ENCODE peak calls at places on chromosomes 4 and X, in ten cellular contexts. One of them, this sample, is unnamed.

GRCh38 chr4:8281519-8282133 is 12.1 kb downstream of the HTRA3 start:
- DNase-seq in CD8-positive, alpha-beta T cell: no peak
- DNase-seq in heart right ventricle: peak; percentile 85
- DNase-seq in AG04449: peak; percentile 23
- DNase-seq in OCI-LY7: no peak
- DNase-seq in right atrium auricular region: peak; percentile 86
- DNase-seq in A549: no peak
- DNase-seq in HFFc6: peak; percentile 43
- DNase-seq in Caco-2: no peak
- DNase-seq in endothelial cell of umbilical vein: no peak
- DNase-seq in this sample: no peak

GRCh38 chr4:6204871-6205583 is 4.7 kb upstream of the JAKMIP1 start:
- DNase-seq in CD8-positive, alpha-beta T cell: no peak
- DNase-seq in heart right ventricle: no peak
- DNase-seq in AG04449: no peak
- DNase-seq in OCI-LY7: no peak
- DNase-seq in right atrium auricular region: no peak
- DNase-seq in A549: no peak
- DNase-seq in HFFc6: no peak
- DNase-seq in Caco-2: no peak
- DNase-seq in endothelial cell of umbilical vein: no peak
- DNase-seq in this sample: no peak

GRCh38 chr4:78254893-78255292 is 197.8 kb downstream of the FRAS1 start:
- DNase-seq in CD8-positive, alpha-beta T cell: no peak
- DNase-seq in heart right ventricle: no peak
- DNase-seq in AG04449: no peak
- DNase-seq in OCI-LY7: no peak
- DNase-seq in right atrium auricular region: no peak
- DNase-seq in A549: no peak
- DNase-seq in HFFc6: no peak
- DNase-seq in Caco-2: no peak
- DNase-seq in endothelial cell of umbilical vein: no peak
- DNase-seq in this sample: no peak

GRCh38 chr4:155403886-155404285 is 27.1 kb upstream of the MAP9 start:
- DNase-seq in CD8-positive, alpha-beta T cell: no peak
- DNase-seq in heart right ventricle: no peak
- DNase-seq in AG04449: no peak
- DNase-seq in OCI-LY7: no peak
- DNase-seq in right atrium auricular region: no peak
- DNase-seq in A549: peak; percentile 6
- DNase-seq in HFFc6: peak; percentile 62
- DNase-seq in Caco-2: peak; percentile 20
- DNase-seq in endothelial cell of umbilical vein: peak; percentile 67
- DNase-seq in this sample: no peak

GRCh38 chrX:39988496-39988895 is 109.3 kb downstream of the BCOR start:
- DNase-seq in CD8-positive, alpha-beta T cell: no peak
- DNase-seq in heart right ventricle: no peak
- DNase-seq in AG04449: no peak
- DNase-seq in OCI-LY7: no peak
- DNase-seq in right atrium auricular region: no peak
- DNase-seq in A549: no peak
- DNase-seq in HFFc6: no peak
- DNase-seq in Caco-2: no peak
- DNase-seq in endothelial cell of umbilical vein: no peak
- DNase-seq in this sample: no peak

GRCh38 chr4:37540486-37540885 is 145.7 kb downstream of the RELL1 start:
- DNase-seq in CD8-positive, alpha-beta T cell: no peak
- DNase-seq in heart right ventricle: no peak
- DNase-seq in AG04449: no peak
- DNase-seq in OCI-LY7: no peak
- DNase-seq in right atrium auricular region: no peak
- DNase-seq in A549: no peak
- DNase-seq in HFFc6: no peak
- DNase-seq in Caco-2: no peak
- DNase-seq in endothelial cell of umbilical vein: no peak
- DNase-seq in this sample: no peak

GRCh38 chr4:41881931-41882621 is 53.2 kb upstream of the TMEM33 start:
- DNase-seq in CD8-positive, alpha-beta T cell: no peak
- DNase-seq in heart right ventricle: no peak
- DNase-seq in AG04449: no peak
- DNase-seq in OCI-LY7: no peak
- DNase-seq in right atrium auricular region: no peak
- DNase-seq in A549: no peak
- DNase-seq in HFFc6: no peak
- DNase-seq in Caco-2: no peak
- DNase-seq in endothelial cell of umbilical vein: no peak
- DNase-seq in this sample: no peak

GRCh38 chr4:61442936-61443335 is 242.8 kb downstream of the ADGRL3 start:
- DNase-seq in CD8-positive, alpha-beta T cell: no peak
- DNase-seq in heart right ventricle: no peak
- DNase-seq in AG04449: no peak
- DNase-seq in OCI-LY7: no peak
- DNase-seq in right atrium auricular region: no peak
- DNase-seq in A549: no peak
- DNase-seq in HFFc6: no peak
- DNase-seq in Caco-2: no peak
- DNase-seq in endothelial cell of umbilical vein: no peak
- DNase-seq in this sample: no peak

GRCh38 chr4:142045996-142046395 is 409.6 kb downstream of the IL15 start:
- DNase-seq in CD8-positive, alpha-beta T cell: no peak
- DNase-seq in heart right ventricle: no peak
- DNase-seq in AG04449: no peak
- DNase-seq in OCI-LY7: no peak
- DNase-seq in right atrium auricular region: no peak
- DNase-seq in A549: no peak
- DNase-seq in HFFc6: no peak
- DNase-seq in Caco-2: no peak
- DNase-seq in endothelial cell of umbilical vein: no peak
- DNase-seq in this sample: no peak

GRCh38 chr4:114807759-114808404 is 209.3 kb downstream of the UGT8 start:
- DNase-seq in CD8-positive, alpha-beta T cell: no peak
- DNase-seq in heart right ventricle: no peak
- DNase-seq in AG04449: no peak
- DNase-seq in OCI-LY7: peak; percentile 55
- DNase-seq in right atrium auricular region: no peak
- DNase-seq in A549: peak; percentile 4
- DNase-seq in HFFc6: no peak
- DNase-seq in Caco-2: peak; percentile 66
- DNase-seq in endothelial cell of umbilical vein: peak; percentile 38
- DNase-seq in this sample: peak; percentile 43

GRCh38 chr4:109683621-109684253 is 19.5 kb downstream of the CASP6 start:
- DNase-seq in CD8-positive, alpha-beta T cell: no peak
- DNase-seq in heart right ventricle: no peak
- DNase-seq in AG04449: no peak
- DNase-seq in OCI-LY7: no peak
- DNase-seq in right atrium auricular region: no peak
- DNase-seq in A549: no peak
- DNase-seq in HFFc6: no peak
- DNase-seq in Caco-2: no peak
- DNase-seq in endothelial cell of umbilical vein: no peak
- DNase-seq in this sample: no peak

GRCh38 chrX:85544609-85545008 is 165.1 kb upstream of the POF1B start:
- DNase-seq in CD8-positive, alpha-beta T cell: no peak
- DNase-seq in heart right ventricle: no peak
- DNase-seq in AG04449: no peak
- DNase-seq in OCI-LY7: no peak
- DNase-seq in right atrium auricular region: no peak
- DNase-seq in A549: no peak
- DNase-seq in HFFc6: no peak
- DNase-seq in Caco-2: no peak
- DNase-seq in endothelial cell of umbilical vein: no peak
- DNase-seq in this sample: no peak

GRCh38 chr4:21009956-21010355 is 309.7 kb downstream of the PACRGL start:
- DNase-seq in CD8-positive, alpha-beta T cell: no peak
- DNase-seq in heart right ventricle: no peak
- DNase-seq in AG04449: no peak
- DNase-seq in OCI-LY7: no peak
- DNase-seq in right atrium auricular region: no peak
- DNase-seq in A549: no peak
- DNase-seq in HFFc6: no peak
- DNase-seq in Caco-2: no peak
- DNase-seq in endothelial cell of umbilical vein: no peak
- DNase-seq in this sample: no peak
- TF ChIP-seq CTCF in CD8-positive, alpha-beta T cell: no peak
- TF ChIP-seq CTCF in heart right ventricle: no peak
- TF ChIP-seq CTCF in AG04449: no peak
- TF ChIP-seq CTCF in OCI-LY7: no peak
- TF ChIP-seq CTCF in right atrium auricular region: no peak
- TF ChIP-seq CTCF in A549: no peak
- TF ChIP-seq CTCF in HFFc6: no peak
- TF ChIP-seq CTCF in Caco-2: no peak
- TF ChIP-seq CTCF in endothelial cell of umbilical vein: no peak
- TF ChIP-seq CTCF in this sample: no peak

DNA sequence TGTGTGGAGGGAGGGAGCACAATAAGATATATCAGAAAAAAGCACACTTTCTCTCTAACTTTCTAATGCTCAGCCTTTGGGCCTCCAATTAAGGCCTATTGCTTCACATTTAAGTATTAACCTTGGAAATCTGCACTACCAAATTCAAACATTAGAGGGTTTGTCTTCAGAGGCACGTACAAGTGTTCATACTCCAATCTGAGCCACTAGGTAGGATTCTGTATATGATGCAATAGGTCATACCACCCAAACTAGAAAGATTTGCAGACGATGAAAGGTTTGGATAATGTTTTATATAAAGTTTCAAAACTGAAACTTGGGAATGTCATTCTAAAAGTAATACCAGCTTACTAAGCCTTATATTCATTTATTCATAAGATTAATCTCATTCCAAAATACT is 106.4 kb downstream of the MID1 start:
- DNase-seq in CD8-positive, alpha-beta T cell: no peak
- DNase-seq in heart right ventricle: no peak
- DNase-seq in AG04449: no peak
- DNase-seq in OCI-LY7: no peak
- DNase-seq in right atrium auricular region: no peak
- DNase-seq in A549: no peak
- DNase-seq in HFFc6: no peak
- DNase-seq in Caco-2: no peak
- DNase-seq in endothelial cell of umbilical vein: no peak
- DNase-seq in this sample: no peak
- TF ChIP-seq CTCF in CD8-positive, alpha-beta T cell: no peak
- TF ChIP-seq CTCF in heart right ventricle: no peak
- TF ChIP-seq CTCF in AG04449: no peak
- TF ChIP-seq CTCF in OCI-LY7: no peak
- TF ChIP-seq CTCF in right atrium auricular region: no peak
- TF ChIP-seq CTCF in A549: no peak
- TF ChIP-seq CTCF in HFFc6: no peak
- TF ChIP-seq CTCF in Caco-2: no peak
- TF ChIP-seq CTCF in endothelial cell of umbilical vein: no peak
- TF ChIP-seq CTCF in this sample: no peak

DNA sequence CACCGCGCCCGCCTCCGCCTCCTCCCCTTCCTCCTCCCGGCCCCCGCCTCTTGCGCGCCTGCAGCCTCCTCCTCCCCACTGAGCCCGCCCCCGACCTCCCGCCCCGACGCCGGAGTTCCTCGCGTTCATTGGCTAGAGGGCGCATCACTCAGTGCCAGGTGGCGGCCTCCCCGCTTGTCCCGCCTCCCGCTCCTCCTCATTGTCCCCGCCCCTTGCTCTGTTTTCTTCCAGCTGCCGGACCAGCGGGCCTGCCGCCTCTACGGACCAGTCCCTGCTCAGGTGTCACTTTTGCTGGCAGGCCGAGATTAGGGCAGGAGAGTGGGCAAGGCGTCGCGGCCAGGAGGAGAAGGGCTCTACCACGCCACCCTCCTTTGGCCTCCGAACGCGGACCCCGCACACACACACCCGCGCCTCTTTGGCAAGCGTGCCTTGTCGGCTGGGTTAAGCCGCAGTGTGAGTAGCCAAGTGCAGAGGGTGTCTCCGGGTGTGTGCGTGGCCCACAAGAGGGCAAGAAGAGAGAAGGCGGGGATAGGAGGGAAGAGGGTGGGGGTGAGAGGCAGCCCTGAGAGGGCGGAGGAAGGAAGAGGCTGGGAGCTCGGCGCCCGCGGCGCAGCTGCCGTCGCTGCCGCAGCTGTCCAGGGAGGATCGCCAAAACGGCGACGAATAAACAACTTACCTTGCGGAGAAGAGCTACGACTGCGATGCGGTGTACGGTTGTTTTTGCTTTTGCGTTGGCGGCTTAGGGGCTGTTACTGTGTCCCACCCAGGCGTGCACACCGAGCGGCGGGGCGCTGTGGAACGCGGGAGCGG is 436 bp upstream of the PPP3CA start:
- DNase-seq in CD8-positive, alpha-beta T cell: peak; percentile 100
- DNase-seq in heart right ventricle: peak; percentile 100
- DNase-seq in AG04449: peak; percentile 80
- DNase-seq in OCI-LY7: peak; percentile 95
- DNase-seq in right atrium auricular region: peak; percentile 98
- DNase-seq in A549: peak; percentile 77
- DNase-seq in HFFc6: peak; percentile 98
- DNase-seq in Caco-2: peak; percentile 98
- DNase-seq in endothelial cell of umbilical vein: peak; percentile 98
- DNase-seq in this sample: peak; percentile 99
- TF ChIP-seq CTCF in CD8-positive, alpha-beta T cell: no peak
- TF ChIP-seq CTCF in heart right ventricle: no peak
- TF ChIP-seq CTCF in AG04449: peak; percentile 28
- TF ChIP-seq CTCF in OCI-LY7: peak; percentile 40
- TF ChIP-seq CTCF in right atrium auricular region: peak; percentile 26
- TF ChIP-seq CTCF in A549: no peak
- TF ChIP-seq CTCF in HFFc6: no peak
- TF ChIP-seq CTCF in Caco-2: no peak
- TF ChIP-seq CTCF in endothelial cell of umbilical vein: peak; percentile 12
- TF ChIP-seq CTCF in this sample: peak; percentile 4

DNA sequence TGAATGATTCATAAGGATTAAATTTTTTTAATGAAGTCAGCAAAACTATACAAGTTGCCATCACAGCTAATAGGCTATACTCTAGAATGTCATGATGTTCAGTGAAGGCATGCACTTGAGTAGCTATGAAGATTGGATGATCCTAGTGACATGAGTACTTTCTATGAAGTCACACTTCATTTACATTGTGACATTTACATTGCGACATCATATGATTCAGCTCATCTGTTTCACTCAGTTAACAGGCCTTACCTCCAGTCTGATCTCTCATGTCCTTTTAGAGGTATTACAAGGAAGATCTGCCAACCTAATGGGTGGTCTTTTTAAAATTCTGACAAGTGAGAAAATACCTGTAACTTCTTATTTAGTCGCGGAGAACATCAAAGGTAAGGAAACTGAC is 82.8 kb upstream of the FGF13 start:
- DNase-seq in CD8-positive, alpha-beta T cell: no peak
- DNase-seq in heart right ventricle: no peak
- DNase-seq in AG04449: no peak
- DNase-seq in OCI-LY7: no peak
- DNase-seq in right atrium auricular region: no peak
- DNase-seq in A549: no peak
- DNase-seq in HFFc6: no peak
- DNase-seq in Caco-2: no peak
- DNase-seq in endothelial cell of umbilical vein: no peak
- DNase-seq in this sample: no peak
- TF ChIP-seq CTCF in CD8-positive, alpha-beta T cell: no peak
- TF ChIP-seq CTCF in heart right ventricle: no peak
- TF ChIP-seq CTCF in AG04449: no peak
- TF ChIP-seq CTCF in OCI-LY7: no peak
- TF ChIP-seq CTCF in right atrium auricular region: no peak
- TF ChIP-seq CTCF in A549: no peak
- TF ChIP-seq CTCF in HFFc6: no peak
- TF ChIP-seq CTCF in Caco-2: no peak
- TF ChIP-seq CTCF in endothelial cell of umbilical vein: no peak
- TF ChIP-seq CTCF in this sample: no peak

GRCh38 chr4:172892300-172892699 is 276.3 kb upstream of the GALNT7 start:
- DNase-seq in CD8-positive, alpha-beta T cell: no peak
- DNase-seq in heart right ventricle: no peak
- DNase-seq in AG04449: no peak
- DNase-seq in OCI-LY7: peak; percentile 24
- DNase-seq in right atrium auricular region: no peak
- DNase-seq in A549: no peak
- DNase-seq in HFFc6: no peak
- DNase-seq in Caco-2: no peak
- DNase-seq in endothelial cell of umbilical vein: peak; percentile 40
- DNase-seq in this sample: no peak
- TF ChIP-seq CTCF in CD8-positive, alpha-beta T cell: no peak
- TF ChIP-seq CTCF in heart right ventricle: no peak
- TF ChIP-seq CTCF in AG04449: no peak
- TF ChIP-seq CTCF in OCI-LY7: peak; percentile 85
- TF ChIP-seq CTCF in right atrium auricular region: no peak
- TF ChIP-seq CTCF in A549: no peak
- TF ChIP-seq CTCF in HFFc6: peak; percentile 42
- TF ChIP-seq CTCF in Caco-2: no peak
- TF ChIP-seq CTCF in endothelial cell of umbilical vein: peak; percentile 72
- TF ChIP-seq CTCF in this sample: peak; percentile 32

This sample was measured in GM10248.